ENCODE peak calls at places on chromosome 2, in five cellular contexts. One of them, this sample, is unnamed. For H3K9me3, the result is how much of the 10 kb centered on the place peaks cover.

GRCh38 chr2:229300814-229301213 is 29.7 kb upstream of the PID1 start:
- DNase-seq in keratinocyte: no peak
- DNase-seq in A549: no peak
- DNase-seq in thoracic aorta: no peak
- DNase-seq in kidney: no peak
- DNase-seq in this sample: no peak

GRCh38 chr2:201965550-201965949 is 68.1 kb upstream of the FZD7 start:
- DNase-seq in A549: peak
- DNase-seq in thoracic aorta: no peak
- DNase-seq in kidney: peak
- DNase-seq in keratinocyte: no peak
- DNase-seq in this sample: no peak

GRCh38 chr2:73081181-73081671 is 9.7 kb upstream of the SFXN5 start:
- DNase-seq in kidney: no peak
- DNase-seq in keratinocyte: no peak
- DNase-seq in thoracic aorta: no peak
- DNase-seq in A549: no peak
- DNase-seq in this sample: no peak

GRCh38 chr2:190535586-190535985 is 1.1 kb upstream of the NEMP2 start:
- DNase-seq in A549: no peak
- DNase-seq in thoracic aorta: no peak
- DNase-seq in kidney: no peak
- DNase-seq in keratinocyte: no peak
- DNase-seq in this sample: no peak

GRCh38 chr2:42868874-42869273 is 76.5 kb upstream of the HAAO start:
- DNase-seq in thoracic aorta: no peak
- DNase-seq in A549: peak
- DNase-seq in keratinocyte: no peak
- DNase-seq in kidney: no peak
- DNase-seq in this sample: no peak

GRCh38 chr2:172540421-172540820 is 15.5 kb upstream of the PDK1 start:
- DNase-seq in kidney: no peak
- DNase-seq in thoracic aorta: no peak
- DNase-seq in A549: no peak
- DNase-seq in keratinocyte: no peak
- DNase-seq in this sample: no peak

GRCh38 chr2:74975016-74975415 is 16.6 kb downstream of the POLE4 start:
- DNase-seq in keratinocyte: no peak
- DNase-seq in A549: no peak
- DNase-seq in kidney: no peak
- DNase-seq in thoracic aorta: no peak
- DNase-seq in this sample: no peak

GRCh38 chr2:220811952-220812570 is 760.0 kb downstream of the EPHA4 start:
- DNase-seq in A549: peak
- DNase-seq in keratinocyte: peak
- DNase-seq in kidney: no peak
- DNase-seq in thoracic aorta: no peak
- DNase-seq in this sample: no peak

GRCh38 chr2:64094663-64095382 is 49.4 kb downstream of the PELI1 start:
- DNase-seq in keratinocyte: no peak
- DNase-seq in thoracic aorta: no peak
- DNase-seq in kidney: no peak
- DNase-seq in A549: no peak
- DNase-seq in this sample: no peak

GRCh38 chr2:160609346-160609745 is 115.7 kb upstream of the RBMS1 start:
- DNase-seq in kidney: no peak
- DNase-seq in keratinocyte: no peak
- DNase-seq in thoracic aorta: no peak
- DNase-seq in A549: no peak
- DNase-seq in this sample: no peak

GRCh38 chr2:238754259-238754658 is 93.6 kb upstream of the TWIST2 start:
- DNase-seq in A549: peak
- DNase-seq in keratinocyte: no peak
- DNase-seq in thoracic aorta: no peak
- DNase-seq in kidney: no peak
- DNase-seq in this sample: no peak

GRCh38 chr2:4190548-4190947 is 487.2 kb downstream of the DCDC2C start:
- DNase-seq in thoracic aorta: no peak
- DNase-seq in kidney: no peak
- DNase-seq in A549: no peak
- DNase-seq in keratinocyte: no peak
- DNase-seq in this sample: no peak

GRCh38 chr2:217904614-217904965 is 98.2 kb downstream of the TNS1 start:
- DNase-seq in keratinocyte: no peak
- DNase-seq in A549: no peak
- DNase-seq in kidney: no peak
- DNase-seq in thoracic aorta: no peak
- DNase-seq in this sample: no peak

GRCh38 chr2:144132357-144132756 is 387.6 kb downstream of the ZEB2 start:
- DNase-seq in thoracic aorta: no peak
- DNase-seq in keratinocyte: peak
- DNase-seq in A549: no peak
- DNase-seq in kidney: no peak
- DNase-seq in this sample: no peak

GRCh38 chr2:74867841-74868658 is 34.1 kb downstream of the HK2 start:
- DNase-seq in kidney: no peak
- DNase-seq in keratinocyte: no peak
- DNase-seq in thoracic aorta: no peak
- DNase-seq in A549: peak
- DNase-seq in this sample: peak

GRCh38 chr2:164014068-164014577 is 278.3 kb upstream of the FIGN start:
- DNase-seq in kidney: no peak
- DNase-seq in A549: no peak
- DNase-seq in keratinocyte: no peak
- DNase-seq in thoracic aorta: no peak
- DNase-seq in this sample: no peak

GRCh38 chr2:112887904-112888303 is 23.1 kb upstream of the IL37 start:
- DNase-seq in A549: no peak
- DNase-seq in thoracic aorta: no peak
- DNase-seq in keratinocyte: no peak
- DNase-seq in kidney: no peak
- DNase-seq in this sample: no peak

GRCh38 chr2:213455316-213456008 is 171.2 kb downstream of the SPAG16 start:
- DNase-seq in kidney: peak
- DNase-seq in keratinocyte: no peak
- DNase-seq in thoracic aorta: no peak
- DNase-seq in A549: no peak
- DNase-seq in this sample: no peak

GRCh38 chr2:45823723-45824206 is 172.3 kb downstream of the PRKCE start:
- DNase-seq in A549: peak
- DNase-seq in kidney: peak
- DNase-seq in keratinocyte: no peak
- DNase-seq in thoracic aorta: peak
- DNase-seq in this sample: peak

GRCh38 chr2:216994231-216994997 is 134.6 kb upstream of the TNP1 start:
- DNase-seq in keratinocyte: no peak
- DNase-seq in A549: no peak
- DNase-seq in kidney: no peak
- DNase-seq in thoracic aorta: no peak
- DNase-seq in this sample: no peak

GRCh38 chr2:64402876-64403275 is 51.1 kb upstream of the LGALSL start:
- DNase-seq in A549: no peak
- DNase-seq in keratinocyte: no peak
- DNase-seq in kidney: no peak
- DNase-seq in thoracic aorta: no peak
- DNase-seq in this sample: no peak

GRCh38 chr2:227153766-227154486 is 10.1 kb downstream of the COL4A4 start:
- DNase-seq in thoracic aorta: no peak
- DNase-seq in keratinocyte: no peak
- DNase-seq in kidney: no peak
- DNase-seq in A549: peak
- DNase-seq in this sample: no peak

GRCh38 chr2:195363496-195363895 is 293.5 kb upstream of the SLC39A10 start:
- DNase-seq in A549: peak
- DNase-seq in keratinocyte: peak
- DNase-seq in thoracic aorta: no peak
- DNase-seq in kidney: no peak
- DNase-seq in this sample: no peak

GRCh38 chr2:157572725-157573124 is 55.9 kb downstream of the ACVR1C start:
- DNase-seq in kidney: no peak
- DNase-seq in keratinocyte: no peak
- DNase-seq in A549: peak
- DNase-seq in thoracic aorta: no peak
- DNase-seq in this sample: no peak

GRCh38 chr2:88537640-88538039 is 85.1 kb upstream of the FOXI3 start:
- DNase-seq in thoracic aorta: no peak
- DNase-seq in keratinocyte: no peak
- DNase-seq in kidney: no peak
- DNase-seq in A549: no peak
- DNase-seq in this sample: no peak

GRCh38 chr2:42410732-42411514 is 49.9 kb upstream of the COX7A2L start:
- DNase-seq in keratinocyte: no peak
- DNase-seq in A549: no peak
- DNase-seq in kidney: no peak
- DNase-seq in thoracic aorta: no peak
- DNase-seq in this sample: no peak

GRCh38 chr2:85988210-85988913 is 99.6 kb upstream of the ST3GAL5 start:
- DNase-seq in kidney: peak
- DNase-seq in thoracic aorta: no peak
- DNase-seq in A549: no peak
- DNase-seq in keratinocyte: no peak
- DNase-seq in this sample: no peak

GRCh38 chr2:28360742-28361293 is 31.8 kb upstream of the FOSL2 start:
- DNase-seq in thoracic aorta: no peak
- DNase-seq in kidney: peak
- DNase-seq in keratinocyte: peak
- DNase-seq in A549: peak
- DNase-seq in this sample: no peak

GRCh38 chr2:42147641-42148274 is 21.4 kb upstream of the EML4 start:
- DNase-seq in A549: no peak
- DNase-seq in thoracic aorta: no peak
- DNase-seq in kidney: no peak
- DNase-seq in keratinocyte: no peak
- DNase-seq in this sample: no peak

GRCh38 chr2:56009758-56010534 is 86.4 kb upstream of the EFEMP1 start:
- DNase-seq in thoracic aorta: no peak
- DNase-seq in keratinocyte: peak
- DNase-seq in kidney: no peak
- DNase-seq in A549: peak
- DNase-seq in this sample: no peak

GRCh38 chr2:234751275-234751938 is 200.4 kb upstream of the SH3BP4 start:
- DNase-seq in keratinocyte: no peak
- DNase-seq in kidney: no peak
- DNase-seq in thoracic aorta: no peak
- DNase-seq in A549: no peak
- DNase-seq in this sample: no peak

GRCh38 chr2:182913064-182913463 is 46.6 kb upstream of the FRZB start:
- DNase-seq in thoracic aorta: no peak
- DNase-seq in keratinocyte: no peak
- DNase-seq in A549: no peak
- DNase-seq in kidney: no peak
- DNase-seq in this sample: no peak

GRCh38 chr2:182915369-182916326 is 49.2 kb upstream of the FRZB start:
- DNase-seq in thoracic aorta: no peak
- DNase-seq in kidney: no peak
- DNase-seq in keratinocyte: peak
- DNase-seq in A549: peak
- DNase-seq in this sample: no peak

GRCh38 chr2:182911813-182912517 is 45.5 kb upstream of the FRZB start:
- DNase-seq in kidney: no peak
- DNase-seq in keratinocyte: no peak
- DNase-seq in A549: no peak
- DNase-seq in thoracic aorta: no peak
- DNase-seq in this sample: no peak

GRCh38 chr2:182914852-182915251 is 48.4 kb upstream of the FRZB start:
- DNase-seq in thoracic aorta: no peak
- DNase-seq in A549: no peak
- DNase-seq in keratinocyte: no peak
- DNase-seq in kidney: no peak
- DNase-seq in this sample: no peak

GRCh38 chr2:182912518-182912915 is 46.1 kb upstream of the FRZB start:
- DNase-seq in keratinocyte: no peak
- DNase-seq in kidney: no peak
- DNase-seq in A549: no peak
- DNase-seq in thoracic aorta: no peak
- DNase-seq in this sample: no peak
- H3K4me3 ChIP-seq in keratinocyte: no peak
- H3K4me3 ChIP-seq in kidney: no peak
- H3K4me3 ChIP-seq in A549: no peak
- H3K4me3 ChIP-seq in thoracic aorta: no peak
- H3K4me3 ChIP-seq in this sample: no peak

DNA sequence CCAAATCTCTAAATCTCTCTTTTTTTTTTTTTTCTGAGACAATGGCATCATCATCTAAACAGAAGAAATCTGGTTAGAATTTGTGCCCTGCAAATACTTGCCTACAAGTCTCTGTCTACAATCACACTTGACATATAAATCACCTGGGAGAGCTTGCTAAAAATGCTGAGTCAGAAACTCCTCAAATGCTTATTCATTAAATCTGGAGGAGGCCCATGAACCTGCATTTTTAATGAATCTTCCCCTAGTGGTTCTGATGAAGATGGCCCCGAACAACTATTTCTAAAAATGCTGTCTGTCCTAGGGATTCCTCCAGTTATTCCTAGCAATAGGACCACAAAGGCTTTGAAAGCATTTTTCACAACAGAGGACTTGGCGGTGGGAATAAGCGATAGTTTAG is 1.6 kb upstream of the CSRNP3 start:
- DNase-seq in kidney: no peak
- DNase-seq in A549: no peak
- DNase-seq in keratinocyte: no peak
- DNase-seq in thoracic aorta: no peak
- DNase-seq in this sample: no peak
- H3K9me3 ChIP-seq in kidney: under half
- H3K9me3 ChIP-seq in A549: under half
- H3K9me3 ChIP-seq in keratinocyte: under half
- H3K9me3 ChIP-seq in thoracic aorta: under half
- H3K9me3 ChIP-seq in this sample: under half

GRCh38 chr2:174338626-174339570 is 4.1 kb downstream of the SP9 start:
- DNase-seq in thoracic aorta: no peak
- DNase-seq in keratinocyte: no peak
- DNase-seq in A549: peak
- DNase-seq in kidney: no peak
- DNase-seq in this sample: no peak

GRCh38 chr2:174336403-174337336 is 1.9 kb downstream of the SP9 start:
- DNase-seq in keratinocyte: no peak
- DNase-seq in A549: peak
- DNase-seq in thoracic aorta: no peak
- DNase-seq in kidney: peak
- DNase-seq in this sample: peak

GRCh38 chr2:174337337-174338154 is 2.8 kb downstream of the SP9 start:
- DNase-seq in thoracic aorta: no peak
- DNase-seq in A549: peak
- DNase-seq in kidney: peak
- DNase-seq in keratinocyte: no peak
- DNase-seq in this sample: no peak

GRCh38 chr2:174339571-174339966 is 4.8 kb downstream of the SP9 start:
- DNase-seq in A549: no peak
- DNase-seq in keratinocyte: no peak
- DNase-seq in kidney: no peak
- DNase-seq in thoracic aorta: no peak
- DNase-seq in this sample: no peak

GRCh38 chr2:174338155-174338495 is 3.4 kb downstream of the SP9 start:
- DNase-seq in kidney: no peak
- DNase-seq in thoracic aorta: no peak
- DNase-seq in keratinocyte: no peak
- DNase-seq in A549: no peak
- DNase-seq in this sample: no peak
- H3K4me3 ChIP-seq in kidney: no peak
- H3K4me3 ChIP-seq in thoracic aorta: no peak
- H3K4me3 ChIP-seq in keratinocyte: no peak
- H3K4me3 ChIP-seq in A549: peak
- H3K4me3 ChIP-seq in this sample: no peak

GRCh38 chr2:115491394-115491793 is 1049.0 kb downstream of the DPP10 start:
- DNase-seq in A549: no peak
- DNase-seq in keratinocyte: no peak
- DNase-seq in thoracic aorta: no peak
- DNase-seq in kidney: no peak
- DNase-seq in this sample: no peak
- H3K9me3 ChIP-seq in A549: under half
- H3K9me3 ChIP-seq in keratinocyte: under half
- H3K9me3 ChIP-seq in thoracic aorta: under half
- H3K9me3 ChIP-seq in kidney: under half
- H3K9me3 ChIP-seq in this sample: under half

This sample was measured in upper lobe of right lung.